ENCODE peak calls at places on chromosomes 6 and 20, in seven cellular contexts. H, X, U, F, S, J and I are unnamed samples.

GRCh38 chr6:106974999-106975698 is 620 bp upstream of the CD24 start:
- DNase-seq in H (no peak), X (no peak), U (peak), F (peak), S (peak), J (no peak), I (peak)

GRCh38 chr6:11434565-11435326 is 102.8 kb upstream of the TMEM170B start:
- DNase-seq in H (peak), X (no peak), U (no peak), F (no peak), S (no peak), J (peak), I (peak)

GRCh38 chr6:100105919-100106318 is 111.9 kb upstream of the MCHR2 start:
- DNase-seq in H (no peak), X (no peak), U (no peak), F (no peak), S (no peak), J (no peak), I (no peak)

GRCh38 chr6:149964243-149965190 is 774 bp downstream of the ULBP1 start:
- DNase-seq in H (peak), X (no peak), U (no peak), F (no peak), S (no peak), J (no peak), I (no peak)

GRCh38 chr6:97085772-97086171 is 161.2 kb downstream of the KLHL32 start:
- DNase-seq in H (peak), X (no peak), U (no peak), F (no peak), S (no peak), J (no peak), I (no peak)

GRCh38 chr6:11586574-11586973 is 49.0 kb downstream of the TMEM170B start:
- DNase-seq in H (peak), X (no peak), U (no peak), F (no peak), S (no peak), J (peak), I (no peak)

GRCh38 chr6:36368921-36369880 is 18.3 kb downstream of the ETV7 start:
- DNase-seq in H (peak), X (no peak), U (no peak), F (peak), S (no peak), J (peak), I (peak)

GRCh38 chr6:81683928-81684327 is 68.6 kb downstream of the TENT5A start:
- DNase-seq in H (no peak), X (no peak), U (no peak), F (no peak), S (no peak), J (no peak), I (no peak)

GRCh38 chr6:4401408-4402367 is 266.3 kb upstream of the ECI2 start:
- DNase-seq in H (peak), X (no peak), U (peak), F (no peak), S (no peak), J (no peak), I (no peak)

GRCh38 chr20:61957961-61958715 is 107.5 kb downstream of the TAF4 start:
- DNase-seq in H (no peak), X (peak), U (no peak), F (no peak), S (no peak), J (no peak), I (peak)

GRCh38 chr20:44695295-44696230 is 19.6 kb upstream of the CCN5 start:
- DNase-seq in H (no peak), X (no peak), U (no peak), F (peak), S (no peak), J (peak), I (no peak)

DNA sequence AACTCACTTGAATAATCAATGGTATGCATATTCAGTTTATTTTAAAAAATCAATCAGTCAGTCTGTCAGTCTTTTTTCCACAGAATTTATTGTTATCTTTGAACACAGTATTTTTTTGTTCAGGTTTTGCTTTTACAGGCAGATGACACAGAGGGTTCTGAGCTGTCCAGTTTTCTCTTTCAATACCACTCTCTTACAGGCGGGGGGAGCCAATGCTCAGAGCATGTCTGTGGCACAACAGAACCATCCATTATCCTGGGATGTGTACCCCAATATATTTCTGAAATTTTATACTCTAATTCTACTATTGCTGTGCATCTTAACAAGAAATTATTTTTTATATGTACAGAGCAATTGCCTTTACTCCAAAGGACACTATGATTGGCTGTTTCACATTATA is 21.2 kb downstream of the ROS1 start:
- DNase-seq in H (peak), X (no peak), U (no peak), F (no peak), S (no peak), J (no peak), I (no peak)
- TF ChIP-seq CTCF in H (peak), X (no peak), U (no peak), F (peak), S (no peak), J (peak), I (no peak)

GRCh38 chr20:813386-813785 is 20.1 kb upstream of the FAM110A start:
- DNase-seq in H (no peak), X (no peak), U (no peak), F (no peak), S (no peak), J (no peak), I (no peak)
- H3K4me3 ChIP-seq in H (no peak), X (no peak), U (no peak), F (no peak), S (no peak), J (no peak), I (no peak)

DNA sequence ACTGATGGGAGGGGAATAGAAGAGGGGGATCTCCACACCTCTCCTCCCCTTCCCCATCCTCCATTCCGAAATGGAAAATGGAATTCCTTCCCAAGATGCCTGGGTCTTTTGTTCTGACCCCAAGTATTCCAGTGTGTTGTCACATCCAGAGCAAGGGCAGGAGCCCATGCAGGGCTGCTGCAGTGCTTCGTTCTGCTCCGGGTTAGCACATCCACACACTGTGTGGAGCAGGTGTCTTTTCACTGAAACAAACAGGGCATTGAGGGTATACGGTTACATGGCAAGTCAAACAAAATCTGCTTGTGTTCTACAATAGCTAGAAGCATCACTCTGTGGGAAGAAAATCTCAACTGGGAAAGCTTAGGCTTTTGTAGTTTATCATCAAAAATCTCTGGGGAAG is 56.9 kb downstream of the LYRM2 start:
- DNase-seq in H (no peak), X (no peak), U (no peak), F (no peak), S (no peak), J (no peak), I (no peak)
- TF ChIP-seq CTCF in H (no peak), X (no peak), U (no peak), F (no peak), S (no peak), J (no peak), I (no peak)

GRCh38 chr6:158707826-158708225 is 58.0 kb downstream of the SYTL3 start:
- DNase-seq in H (no peak), X (peak), U (no peak), F (no peak), S (no peak), J (no peak), I (peak)
- H3K4me3 ChIP-seq in H (no peak), X (no peak), U (no peak), F (no peak), S (no peak), J (no peak), I (peak)

DNA sequence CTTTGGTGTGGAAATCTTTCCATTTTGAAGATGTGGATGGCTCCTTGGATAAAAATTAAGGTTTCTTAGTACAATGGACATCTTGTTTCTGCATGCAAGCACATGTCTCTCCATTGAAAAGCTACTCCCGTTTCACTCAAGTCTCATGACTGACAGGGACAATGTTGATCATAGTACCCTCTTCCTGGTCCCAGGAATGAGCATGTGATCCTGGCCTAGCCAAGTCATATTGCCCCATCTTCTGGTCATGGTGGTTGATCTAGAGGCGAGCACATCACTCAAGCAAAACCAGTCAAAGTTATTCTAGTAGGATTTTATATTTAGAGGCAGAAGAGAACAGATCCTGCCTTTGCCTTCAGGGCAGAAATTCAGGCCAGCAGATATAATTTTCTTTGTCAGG is 12.2 kb upstream of the CBLN4 start:
- DNase-seq in H (no peak), X (no peak), U (no peak), F (no peak), S (no peak), J (no peak), I (no peak)
- TF ChIP-seq CTCF in H (no peak), X (no peak), U (no peak), F (no peak), S (peak), J (no peak), I (no peak)

GRCh38 chr20:25083141-25083772 is 1.3 kb upstream of the VSX1 start:
- DNase-seq in H (no peak), X (peak), U (no peak), F (no peak), S (no peak), J (no peak), I (no peak)

GRCh38 chr20:25083773-25084615 is 2.1 kb upstream of the VSX1 start:
- DNase-seq in H (no peak), X (peak), U (no peak), F (peak), S (no peak), J (no peak), I (no peak)

GRCh38 chr20:25081065-25081729 is 744 bp downstream of the VSX1 start:
- DNase-seq in H (no peak), X (peak), U (no peak), F (peak), S (no peak), J (no peak), I (peak)

GRCh38 chr20:25082498-25082873 is 545 bp upstream of the VSX1 start:
- DNase-seq in H (no peak), X (peak), U (no peak), F (peak), S (no peak), J (no peak), I (no peak)

DNA sequence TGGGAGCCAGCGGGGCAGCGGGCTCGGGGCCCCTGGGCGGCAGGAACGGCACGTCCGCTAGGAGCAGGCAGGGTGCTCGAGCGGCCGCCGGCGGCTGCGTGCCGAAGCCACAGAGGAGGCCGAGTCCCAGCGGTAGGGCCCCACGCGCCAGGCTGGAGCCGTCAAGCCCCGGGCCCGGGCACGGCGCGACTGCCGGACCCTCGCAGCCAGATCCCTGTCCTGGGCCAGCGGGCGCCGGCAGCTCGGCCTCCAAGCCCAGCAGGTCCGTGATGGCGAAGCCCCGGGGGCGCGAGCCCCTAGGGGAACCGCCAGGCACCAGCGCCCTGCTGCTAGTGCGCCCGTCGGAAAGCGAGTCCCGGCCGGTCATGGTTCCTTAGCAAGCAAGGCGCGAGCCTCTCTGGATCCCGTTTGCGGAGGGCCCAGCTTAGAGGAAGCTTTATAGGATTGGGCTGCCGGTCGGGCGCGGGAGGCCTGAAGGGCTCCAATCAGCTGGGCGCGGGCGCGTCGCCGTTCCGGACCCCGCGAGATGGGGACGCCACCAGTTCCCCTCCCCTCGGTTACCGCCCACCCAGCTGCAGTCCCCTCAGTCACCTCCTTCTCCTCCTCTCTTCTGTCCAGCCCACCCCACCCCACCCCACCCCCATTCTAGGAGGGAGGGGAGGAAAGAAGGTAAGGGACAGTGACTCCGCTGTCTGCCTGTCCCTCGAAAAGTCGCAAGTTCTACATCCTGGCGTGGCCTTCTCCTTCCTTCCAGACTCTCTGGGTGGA is at the start of gene VSX1:
- DNase-seq in H (no peak), X (peak), U (no peak), F (no peak), S (no peak), J (no peak), I (no peak)
- H3K4me3 ChIP-seq in H (no peak), X (no peak), U (no peak), F (peak), S (no peak), J (no peak), I (no peak)

GRCh38 chr6:28399370-28400121 is at the start of gene ZSCAN12:
- DNase-seq in H (peak), X (peak), U (peak), F (peak), S (peak), J (peak), I (peak)
- TF ChIP-seq CTCF in H (peak), X (no peak), U (peak), F (peak), S (peak), J (peak), I (peak)

DNA sequence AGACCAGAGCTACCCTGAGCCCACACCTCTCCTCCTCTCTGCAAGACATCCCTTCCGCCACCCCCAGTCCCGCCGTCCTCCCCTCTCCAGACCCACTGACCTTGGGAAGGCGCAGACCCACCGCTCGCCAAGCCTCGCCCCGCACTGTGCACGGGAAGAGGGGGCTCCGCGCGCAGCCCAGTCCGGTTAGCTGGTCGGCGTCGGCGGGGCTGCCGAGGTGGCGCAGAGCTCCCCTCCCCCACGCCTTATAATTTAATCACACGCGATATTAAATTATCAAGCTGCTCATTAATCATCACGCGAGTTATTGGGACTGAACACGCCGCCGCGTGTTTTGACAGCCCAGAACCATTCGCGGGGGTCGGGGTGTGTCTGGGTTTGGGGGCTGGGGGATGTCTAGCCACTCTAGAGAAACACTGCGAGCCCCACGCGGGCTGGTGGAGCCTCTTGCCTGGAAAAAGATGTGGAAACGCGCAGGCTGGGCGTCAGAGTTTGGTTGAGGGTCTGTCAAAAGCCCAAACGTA is at the start of gene LINC00237:
- DNase-seq in H (no peak), X (no peak), U (no peak), F (no peak), S (no peak), J (no peak), I (no peak)
- H3K4me3 ChIP-seq in H (no peak), X (no peak), U (peak), F (peak), S (no peak), J (no peak), I (no peak)

GRCh38 chr6:118080547-118080946 is 173.5 kb downstream of the SLC35F1 start:
- DNase-seq in H (no peak), X (no peak), U (no peak), F (no peak), S (no peak), J (no peak), I (no peak)
- TF ChIP-seq CTCF in H (peak), X (no peak), U (no peak), F (peak), S (no peak), J (no peak), I (no peak)

GRCh38 chr6:33213989-33214335 is 5.7 kb downstream of the RING1 start:
- DNase-seq in H (no peak), X (no peak), U (no peak), F (no peak), S (no peak), J (no peak), I (no peak)
- H3K4me3 ChIP-seq in H (peak), X (peak), U (peak), F (peak), S (no peak), J (peak), I (peak)